ENCODE peak calls at places on chromosomes 7 and 10, in five cellular contexts. M, K, F, V and Y are unnamed samples.

GRCh38 chr10:119516381-119517234 is 25.9 kb downstream of the RGS10 start:
- DNase-seq in M (no peak), K (peak), F (no peak), V (no peak), Y (no peak)

GRCh38 chr10:16905304-16905703 is 88.1 kb upstream of the RSU1 start:
- DNase-seq in M (no peak), K (no peak), F (no peak), V (no peak), Y (no peak)

GRCh38 chr10:73647211-73647874 is 6.1 kb upstream of the MYOZ1 start:
- DNase-seq in M (no peak), K (no peak), F (no peak), V (peak), Y (no peak)

GRCh38 chr10:66555061-66555460 is 370.8 kb upstream of the LRRTM3 start:
- DNase-seq in M (no peak), K (no peak), F (no peak), V (no peak), Y (no peak)

GRCh38 chr7:28272461-28272877 is 91.9 kb upstream of the JAZF1 start:
- DNase-seq in M (no peak), K (no peak), F (peak), V (no peak), Y (peak)

GRCh38 chr7:30757343-30757695 is 5.4 kb downstream of the INMT start:
- DNase-seq in M (no peak), K (no peak), F (no peak), V (no peak), Y (no peak)

GRCh38 chr10:77898323-77899079 is 28.1 kb downstream of the DLG5 start:
- DNase-seq in M (no peak), K (no peak), F (no peak), V (no peak), Y (no peak)

GRCh38 chr7:913736-914520 is 37.6 kb downstream of the GET4 start:
- DNase-seq in M (no peak), K (no peak), F (no peak), V (no peak), Y (no peak)

GRCh38 chr10:57964371-57964770 is 303.3 kb downstream of the IPMK start:
- DNase-seq in M (no peak), K (no peak), F (no peak), V (no peak), Y (no peak)

GRCh38 chr7:156881676-156882075 is 11.3 kb downstream of the LMBR1 start:
- DNase-seq in M (no peak), K (no peak), F (no peak), V (no peak), Y (no peak)

GRCh38 chr10:12022580-12023257 is 19.9 kb downstream of the UPF2 start:
- DNase-seq in M (no peak), K (no peak), F (no peak), V (no peak), Y (no peak)
- H3K4me2 ChIP-seq in M (no peak), K (peak), F (no peak), V (no peak), Y (no peak)

DNA sequence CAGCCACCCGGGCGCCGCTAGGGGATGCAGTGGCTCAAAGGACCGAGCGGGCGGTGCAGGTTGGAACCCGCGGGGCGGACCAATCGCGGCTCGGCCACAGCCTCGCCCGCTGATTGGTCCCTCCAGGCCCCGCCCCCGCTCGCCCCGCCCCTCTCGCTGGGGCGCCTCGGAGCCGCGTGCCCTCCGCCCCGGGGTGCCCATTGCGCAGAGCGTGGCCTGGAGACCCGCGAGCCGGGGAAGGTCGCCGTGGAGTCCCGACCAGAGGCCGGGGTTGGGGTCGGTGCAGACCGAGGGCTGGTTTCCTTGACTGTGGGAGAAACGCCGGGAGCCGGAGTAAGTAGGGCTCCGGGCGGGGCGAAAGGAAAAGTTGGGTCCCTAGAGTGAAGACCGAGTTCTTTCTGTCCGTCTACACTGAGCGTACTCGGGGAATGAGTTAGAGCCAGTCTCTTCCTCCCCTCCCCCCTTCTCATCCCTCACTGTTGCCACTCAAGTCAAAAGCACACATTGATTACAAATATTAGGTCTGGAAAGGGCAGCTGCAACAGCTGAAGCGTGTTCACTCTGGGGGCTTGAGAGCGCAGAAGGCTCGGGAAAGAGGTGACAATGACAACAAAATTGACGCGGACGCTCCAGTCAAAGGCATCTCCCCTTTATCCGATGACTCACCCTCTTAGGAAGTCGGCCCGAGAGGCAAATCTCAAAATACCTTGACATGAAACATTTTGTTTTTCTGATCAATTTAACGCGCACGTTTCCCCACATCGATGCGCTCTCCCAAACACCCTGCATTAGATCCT is 844 bp upstream of the GATA3 start:
- DNase-seq in M (no peak), K (no peak), F (peak), V (peak), Y (peak)
- TF ChIP-seq SIN3A in M (no peak), K (no peak), F (no peak), V (no peak), Y (no peak)

DNA sequence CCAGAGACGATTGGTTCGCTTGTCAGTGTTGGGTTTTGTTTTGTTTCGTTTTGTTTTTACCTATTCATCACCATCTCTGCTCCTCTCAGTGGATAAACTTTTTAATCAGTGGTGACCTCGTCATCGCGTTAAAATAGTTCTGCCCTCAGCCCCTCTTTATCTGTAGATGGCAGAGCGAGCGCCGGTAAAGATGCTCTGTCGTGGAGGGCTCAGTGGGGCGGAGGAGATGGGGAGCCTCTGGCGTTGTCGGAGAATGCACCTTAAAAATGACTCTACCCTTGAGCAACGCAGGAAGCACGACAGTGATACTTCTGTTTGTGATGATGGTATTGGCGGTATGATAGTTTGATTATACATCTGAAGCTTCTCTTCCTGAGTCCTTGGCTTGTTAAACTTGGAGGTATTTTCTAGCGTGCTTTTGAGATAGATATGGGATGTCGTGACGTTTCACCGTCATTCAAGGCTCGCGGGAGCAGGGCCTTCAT is 554 bp downstream of the CSGALNACT2 start:
- DNase-seq in M (no peak), K (no peak), F (peak), V (no peak), Y (no peak)
- TF ChIP-seq POLR2A in M (no peak), K (no peak), F (no peak), V (no peak), Y (no peak)

DNA sequence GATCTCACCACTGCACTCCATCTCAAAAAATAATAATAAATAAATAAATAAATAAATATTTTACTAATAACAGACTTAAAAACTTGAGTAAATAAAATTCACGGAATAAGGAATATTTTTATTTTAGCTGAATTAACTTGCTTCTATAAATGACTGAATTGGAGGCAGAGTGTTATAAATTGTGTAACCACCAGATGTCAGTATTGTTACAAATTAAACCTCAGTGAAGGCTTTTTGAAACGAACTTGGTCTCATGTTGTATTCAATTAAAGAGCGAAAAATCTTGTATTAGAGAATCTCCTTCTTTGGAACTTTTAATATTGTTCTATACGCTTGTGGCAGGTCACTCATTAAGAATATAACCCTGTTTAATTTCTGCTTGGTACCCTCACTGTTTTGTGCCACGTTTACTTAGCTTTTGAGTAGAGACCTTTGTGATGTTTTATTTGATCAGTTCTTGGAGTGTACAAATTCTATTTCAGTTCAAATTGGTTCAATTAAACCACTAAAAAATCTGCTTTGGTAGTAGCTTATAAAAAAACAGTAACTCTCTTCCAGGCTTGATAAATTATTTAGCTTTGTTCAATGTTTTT is 45.6 kb upstream of the SCIN start:
- DNase-seq in M (peak), K (peak), F (peak), V (no peak), Y (peak)
- H3K4me2 ChIP-seq in M (no peak), K (no peak), F (no peak), V (no peak), Y (peak)

DNA sequence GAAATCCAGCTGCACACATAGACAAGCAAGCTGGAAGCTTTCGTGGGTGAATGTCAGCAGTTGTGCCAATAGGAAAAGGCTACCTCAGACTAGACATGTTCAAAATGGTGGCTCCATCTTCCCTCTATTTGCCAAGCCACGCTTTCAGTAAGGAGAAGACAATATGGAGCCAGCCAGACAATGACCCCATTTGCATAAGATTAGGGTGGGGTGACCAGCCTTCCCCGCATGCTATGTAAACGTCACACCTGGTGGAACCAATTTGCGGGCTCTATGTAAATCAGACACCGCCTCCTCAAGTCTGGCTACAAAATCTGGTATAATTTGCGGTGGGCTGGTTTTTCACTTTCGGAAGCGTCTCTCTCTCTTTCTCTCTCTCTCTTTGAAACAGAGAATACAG is 297.4 kb upstream of the PCDH15 start:
- DNase-seq in M (no peak), K (no peak), F (no peak), V (no peak), Y (no peak)
- TF ChIP-seq SIN3A in M (no peak), K (no peak), F (no peak), V (no peak), Y (no peak)

GRCh38 chr10:132436861-132437410 is 39.9 kb downstream of the PWWP2B start:
- DNase-seq in M (no peak), K (no peak), F (no peak), V (no peak), Y (no peak)

GRCh38 chr10:132439424-132440163 is 42.6 kb downstream of the PWWP2B start:
- DNase-seq in M (no peak), K (no peak), F (no peak), V (no peak), Y (no peak)

GRCh38 chr10:132437511-132437910 is 40.5 kb downstream of the PWWP2B start:
- DNase-seq in M (no peak), K (no peak), F (no peak), V (no peak), Y (no peak)

GRCh38 chr10:132439025-132439388 is 42.0 kb downstream of the PWWP2B start:
- DNase-seq in M (no peak), K (no peak), F (no peak), V (no peak), Y (no peak)

DNA sequence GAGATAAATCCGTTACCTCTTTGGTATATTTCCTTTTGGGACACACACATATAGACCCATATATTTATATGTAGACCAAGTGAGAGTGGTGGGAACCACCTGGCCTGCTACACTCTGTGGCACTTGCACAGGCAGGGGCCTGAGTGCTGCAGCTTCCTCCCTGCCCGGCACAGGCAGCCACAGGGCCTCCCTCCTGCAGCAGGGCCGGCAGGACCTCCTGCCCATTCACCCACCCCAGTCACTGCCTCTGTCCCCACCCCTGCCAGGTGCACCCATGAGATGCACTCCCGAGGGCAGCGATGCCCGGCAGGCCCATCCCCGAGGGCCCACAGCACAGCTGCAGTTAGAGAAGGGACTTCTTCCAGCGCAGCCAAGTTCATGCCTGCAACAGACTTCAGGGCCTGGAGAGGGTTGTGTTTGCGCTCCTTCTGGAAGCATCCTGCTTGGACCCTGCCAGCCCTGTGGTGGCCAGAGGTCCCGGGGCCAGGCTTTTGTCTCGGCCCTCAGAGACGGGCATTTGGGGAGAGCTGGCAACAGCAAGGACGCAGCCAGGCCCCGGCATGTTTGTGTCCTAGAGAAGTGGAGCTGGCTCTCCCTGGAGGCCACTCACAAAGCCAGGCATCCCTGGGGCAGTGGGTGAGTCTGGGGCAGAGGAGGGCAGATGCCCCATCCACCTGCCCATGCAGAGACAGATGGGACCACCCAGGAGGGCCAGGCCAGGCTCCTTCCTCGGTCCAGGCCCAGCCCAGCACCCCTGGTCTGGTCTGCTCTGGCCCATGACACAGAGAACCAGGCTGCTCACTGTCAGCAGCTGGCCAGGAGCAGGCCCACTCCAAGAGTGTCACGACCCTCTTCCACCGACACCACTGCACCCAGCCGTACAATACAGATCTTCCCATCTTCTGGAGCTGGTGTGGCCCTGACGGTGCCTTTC is 41.4 kb downstream of the PWWP2B start:
- DNase-seq in M (no peak), K (no peak), F (no peak), V (no peak), Y (no peak)
- TF ChIP-seq POLR2A in M (no peak), K (no peak), F (no peak), V (no peak), Y (no peak)

DNA sequence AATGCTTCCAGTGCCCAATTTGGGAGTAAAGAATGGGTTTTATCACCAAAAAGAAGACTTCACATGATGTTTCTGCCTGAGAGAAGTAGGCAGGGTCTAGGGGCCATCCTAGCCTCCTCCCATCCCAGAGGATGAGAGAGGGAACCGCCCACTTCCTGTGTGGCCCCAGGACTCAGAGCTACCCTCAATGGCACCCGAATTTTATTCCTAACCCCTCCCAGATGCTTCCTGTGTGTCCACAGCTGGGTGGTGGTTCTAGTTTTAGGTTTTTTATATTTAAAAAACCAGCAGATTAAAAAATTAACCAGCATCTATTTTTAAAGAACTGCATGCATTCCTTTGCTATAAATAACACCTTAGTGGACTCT is 583.5 kb downstream of the PTPRN2 start:
- DNase-seq in M (no peak), K (no peak), F (no peak), V (no peak), Y (no peak)
- H3K4me2 ChIP-seq in M (no peak), K (no peak), F (no peak), V (no peak), Y (no peak)